ENCODE peak calls at places on chromosomes 7 and 10, in five cellular contexts. R, I, F, A and C are unnamed samples.

GRCh38 chr7:1056785-1057410 is 12.6 kb downstream of the GPR146 start:
- DNase-seq in A (no peak), R (no peak), F (no peak), I (no peak), C (no peak)

GRCh38 chr7:138891446-138891810 is 89.8 kb downstream of the KIAA1549 start:
- DNase-seq in R (peak; percentile 81), I (no peak), F (no peak), A (no peak), C (no peak)

GRCh38 chr10:77041636-77042258 is 595.9 kb downstream of the KCNMA1 start:
- DNase-seq in I (peak; percentile 6), R (no peak), A (no peak), F (no peak), C (no peak)

GRCh38 chr10:132540456-132540855 is 2.9 kb downstream of the INPP5A start:
- DNase-seq in I (peak; percentile 51), F (no peak), R (peak; percentile 51), A (peak; percentile 43), C (no peak)

GRCh38 chr7:158286210-158286609 is 301.4 kb downstream of the PTPRN2 start:
- DNase-seq in F (no peak), I (no peak), A (no peak), R (no peak), C (no peak)

GRCh38 chr10:104096692-104097091 is 11.0 kb upstream of the COL17A1 start:
- DNase-seq in I (no peak), R (no peak), F (no peak), A (no peak), C (no peak)

GRCh38 chr7:32204361-32205018 is 134.3 kb upstream of the PDE1C start:
- DNase-seq in I (peak; percentile 77), R (peak; percentile 89), F (no peak), A (peak; percentile 69), C (no peak)

GRCh38 chr7:63789378-63790176 is 209.1 kb upstream of the ZNF722 start:
- DNase-seq in A (no peak), I (no peak), R (no peak), F (no peak), C (no peak)

GRCh38 chr10:58477122-58477521 is 35.5 kb upstream of the BICC1 start:
- DNase-seq in R (peak; percentile 93), F (no peak), A (peak; percentile 67), I (peak; percentile 34), C (no peak)

GRCh38 chr10:103739039-103739764 is 116.2 kb downstream of the SH3PXD2A start:
- DNase-seq in R (peak; percentile 95), F (no peak), A (peak; percentile 53), I (peak; percentile 85), C (no peak)

GRCh38 chr7:155878250-155878649 is 66.0 kb upstream of the SHH start:
- DNase-seq in I (no peak), R (no peak), A (no peak), F (no peak), C (no peak)

GRCh38 chr7:149226840-149227494 is 12.5 kb upstream of the ZNF212 start:
- DNase-seq in F (no peak), R (no peak), I (no peak), A (no peak), C (no peak)

DNA sequence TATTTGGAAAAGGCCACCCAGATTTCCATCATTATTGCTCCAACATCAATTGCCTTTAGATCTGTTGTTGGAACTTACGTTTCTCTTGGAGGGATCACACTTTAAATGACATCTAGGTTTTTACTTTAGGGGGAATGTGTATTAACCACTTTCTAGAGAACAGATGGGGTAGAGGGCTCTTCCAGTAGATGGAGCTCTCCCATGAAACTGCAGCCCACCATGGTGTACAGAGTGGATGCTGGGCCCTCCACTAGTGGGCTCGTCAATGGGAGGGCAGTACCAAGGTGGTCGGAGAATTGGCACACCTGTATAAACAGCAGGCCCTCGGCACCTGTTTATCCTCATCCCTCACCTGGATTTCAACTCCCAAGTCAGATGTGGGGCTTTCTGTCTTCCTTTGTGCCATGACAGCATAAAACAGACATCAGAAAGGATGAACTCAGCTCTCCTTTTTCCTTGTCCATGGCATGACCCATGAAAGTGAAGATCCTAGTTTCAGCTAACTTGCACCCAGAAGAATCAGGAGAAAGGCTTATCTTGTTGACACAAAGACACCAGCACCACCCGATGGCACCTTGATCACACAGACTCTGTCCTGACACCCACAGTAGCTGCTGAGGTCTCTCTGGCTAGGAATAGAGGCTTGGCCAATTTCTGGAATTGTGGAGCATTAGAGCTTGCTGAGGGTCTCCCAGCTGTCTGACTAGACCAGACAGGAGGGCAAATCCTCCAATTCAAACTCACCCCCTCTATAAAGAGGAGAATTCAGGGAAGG is 150.5 kb downstream of the CYP26A1 start:
- DNase-seq in R (no peak), F (no peak), I (no peak), A (no peak), C (no peak)
- TF ChIP-seq CTCF in R (no peak), F (no peak), I (peak; percentile 10), A (no peak), C (no peak)

GRCh38 chr7:7848245-7848644 is 120.4 kb upstream of the GLCCI1 start:
- DNase-seq in A (no peak), F (no peak), R (no peak), I (no peak), C (no peak)

GRCh38 chr7:7857143-7857583 is 111.4 kb upstream of the GLCCI1 start:
- DNase-seq in I (no peak), A (no peak), R (no peak), F (no peak), C (no peak)

GRCh38 chr7:7850150-7850549 is 118.4 kb upstream of the GLCCI1 start:
- DNase-seq in R (no peak), F (no peak), A (no peak), I (no peak), C (no peak)

GRCh38 chr7:7851991-7852390 is 116.6 kb upstream of the GLCCI1 start:
- DNase-seq in A (no peak), R (no peak), F (no peak), I (no peak), C (no peak)

GRCh38 chr7:7851381-7851780 is 117.2 kb upstream of the GLCCI1 start:
- DNase-seq in I (no peak), F (no peak), R (no peak), A (no peak), C (no peak)
- TF ChIP-seq CTCF in I (no peak), F (no peak), R (no peak), A (no peak), C (no peak)

GRCh38 chr7:143318661-143319060 is 2.8 kb downstream of the CLCN1 start:
- DNase-seq in I (peak; percentile 66), R (peak; percentile 65), A (no peak), F (no peak), C (peak; percentile 87)
- TF ChIP-seq CTCF in I (peak; percentile 32), R (no peak), A (no peak), F (no peak), C (no peak)

GRCh38 chr10:95327367-95327766 is 36.6 kb upstream of the PDLIM1 start:
- DNase-seq in F (no peak), A (peak; percentile 73), R (peak; percentile 20), I (peak; percentile 31), C (peak; percentile 80)
- TF ChIP-seq CTCF in F (no peak), A (no peak), R (no peak), I (no peak), C (no peak)

GRCh38 chr7:91872928-91873327 is 7.6 kb downstream of the MTERF1 start:
- DNase-seq in I (no peak), A (no peak), F (no peak), R (no peak), C (no peak)

GRCh38 chr7:91880413-91881241 is at the start of gene MTERF1:
- DNase-seq in I (peak; percentile 88), A (peak; percentile 94), F (peak; percentile 71), R (peak; percentile 92), C (peak; percentile 63)

GRCh38 chr7:91875851-91876250 is 4.7 kb downstream of the MTERF1 start:
- DNase-seq in I (no peak), A (no peak), F (no peak), R (peak; percentile 27), C (no peak)

GRCh38 chr7:91880016-91880412 is 488 bp downstream of the MTERF1 start:
- DNase-seq in A (no peak), R (peak; percentile 17), F (no peak), I (no peak), C (no peak)

DNA sequence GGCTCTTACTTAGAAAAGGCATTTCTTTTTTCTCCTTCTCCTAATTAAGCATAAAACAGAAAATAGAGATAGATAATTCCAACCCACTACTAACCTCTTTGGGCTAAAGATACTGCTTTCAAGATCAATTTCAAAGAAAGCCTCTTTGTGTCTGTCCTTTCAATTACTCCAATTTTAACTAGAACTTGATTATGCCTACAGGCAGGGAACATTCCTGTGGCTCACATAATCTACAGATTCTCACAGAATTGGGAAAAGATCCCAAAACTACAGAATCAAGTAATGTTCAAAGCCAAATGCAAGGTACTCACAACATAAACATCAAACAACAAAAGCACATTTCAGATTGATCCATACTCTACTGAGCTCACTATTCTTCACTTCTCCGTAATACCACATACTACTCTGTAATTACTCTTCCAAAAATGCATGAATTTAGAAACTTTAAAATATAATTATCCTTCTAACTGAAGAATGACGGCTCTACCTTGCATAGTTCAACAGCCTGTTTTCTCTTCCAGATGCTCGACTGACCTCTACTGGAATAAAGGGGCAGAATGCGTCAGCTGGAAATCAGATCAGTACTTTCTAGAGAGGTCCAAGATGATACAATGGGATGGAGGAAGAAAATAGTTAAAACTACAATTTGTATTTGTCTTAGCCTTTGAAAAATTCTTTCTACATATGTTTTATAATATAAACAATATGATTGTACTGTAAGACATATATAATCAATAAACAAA is 3.9 kb downstream of the MTERF1 start:
- DNase-seq in R (peak; percentile 65), I (no peak), F (no peak), A (no peak), C (no peak)
- TF ChIP-seq CTCF in R (peak; percentile 73), I (peak; percentile 62), F (no peak), A (peak; percentile 52), C (no peak)

GRCh38 chr10:42951486-42952251 is 125.2 kb upstream of the RET start:
- DNase-seq in F (no peak), I (no peak), A (peak; percentile 62), R (no peak), C (no peak)
- TF ChIP-seq CTCF in F (no peak), I (no peak), A (no peak), R (no peak), C (no peak)

GRCh38 chr10:20768849-20769248 is 128.3 kb downstream of the NEBL start:
- DNase-seq in A (no peak), F (no peak), R (peak; percentile 11), I (no peak), C (no peak)
- TF ChIP-seq CTCF in A (peak; percentile 71), F (peak; percentile 50), R (no peak), I (no peak), C (peak; percentile 32)